ENCODE peak calls at places on chromosomes 13 and 19, in nine cellular contexts. K is body of pancreas; A is mucosa of descending colon; X is NCI-H2081 treated with DMSO at 0.1 percent for 48 hours; B is central memory CD4-positive, alpha-beta T cell; M is ecto neural progenitor cell; H is psoas muscle; E is Peyer's patch; R is fibroblast of the aortic adventitia. C is an unnamed sample.
A peak's percentile ranks its signal among the peaks of the same experiment; 100 is the strongest.

GRCh38 chr13:113746143-113746525 is 12.9 kb upstream of the TMEM255B start:
- DNase-seq in K (peak; percentile 5), B (no peak), R (no peak), X (no peak), A (peak; percentile 53), H (no peak), E (peak; percentile 66), M (no peak), C (no peak)

GRCh38 chr19:17332677-17333581 is 1.7 kb downstream of the ANO8 start:
- DNase-seq in R (peak; percentile 36), E (no peak), X (no peak), B (no peak), A (peak; percentile 51), H (no peak), K (peak; percentile 27), M (peak; percentile 67), C (no peak)

GRCh38 chr13:43333176-43333575 is 309.8 kb downstream of the DNAJC15 start:
- DNase-seq in H (no peak), B (no peak), E (no peak), M (no peak), X (peak; percentile 42), R (no peak), K (no peak), A (no peak), C (no peak)

GRCh38 chr13:23628765-23629565 is 58.8 kb downstream of the TNFRSF19 start:
- DNase-seq in K (no peak), X (no peak), M (no peak), H (no peak), E (no peak), B (no peak), R (peak; percentile 85), A (no peak), C (no peak)

GRCh38 chr19:36916991-36917390 is 859 bp downstream of the ZNF568 start:
- DNase-seq in B (no peak), H (no peak), M (no peak), E (no peak), X (no peak), K (no peak), A (no peak), R (peak; percentile 36), C (no peak)

GRCh38 chr13:44156294-44156658 is 217.3 kb upstream of the SERP2 start:
- DNase-seq in H (no peak), X (no peak), R (no peak), K (no peak), E (no peak), M (no peak), B (no peak), A (no peak), C (no peak)

GRCh38 chr13:23658929-23659541 is 88.8 kb downstream of the TNFRSF19 start:
- DNase-seq in X (no peak), R (no peak), H (peak; percentile 39), A (no peak), K (no peak), M (no peak), E (no peak), B (no peak), C (peak; percentile 74)

GRCh38 chr19:44356383-44357111 is at the start of gene ZNF112:
- DNase-seq in X (peak; percentile 86), E (peak; percentile 87), R (peak; percentile 95), K (peak; percentile 92), B (no peak), H (peak; percentile 80), M (peak; percentile 85), A (peak; percentile 87), C (peak; percentile 93)

GRCh38 chr13:33284016-33284415 is 1.5 kb downstream of the STARD13 start:
- DNase-seq in E (no peak), B (no peak), R (peak; percentile 45), A (no peak), H (no peak), X (no peak), M (no peak), K (no peak), C (no peak)

GRCh38 chr19:3868770-3869456 is at the start of gene ZFR2:
- DNase-seq in A (no peak), K (no peak), E (no peak), H (no peak), B (peak; percentile 4), M (peak; percentile 80), X (no peak), R (no peak), C (no peak)

GRCh38 chr13:50224534-50224933 is 209.3 kb downstream of the KCNRG start:
- DNase-seq in H (no peak), E (no peak), B (no peak), M (no peak), X (no peak), A (no peak), K (no peak), R (no peak), C (no peak)

GRCh38 chr19:18051887-18052286 is 34.8 kb downstream of the IL12RB1 start:
- DNase-seq in E (no peak), H (peak; percentile 58), R (no peak), A (peak; percentile 42), K (peak; percentile 59), X (no peak), B (no peak), M (no peak), C (peak; percentile 69)

GRCh38 chr13:34013061-34013460 is 195.1 kb downstream of the RFC3 start:
- DNase-seq in E (no peak), A (no peak), M (no peak), X (no peak), R (no peak), B (no peak), K (no peak), H (no peak), C (no peak)

GRCh38 chr13:78593129-78593528 is 10.2 kb downstream of the POU4F1 start:
- DNase-seq in E (no peak), M (no peak), A (no peak), R (no peak), K (no peak), X (no peak), B (no peak), H (no peak), C (no peak)

GRCh38 chr13:110331362-110331761 is 24.3 kb downstream of the COL4A2 start:
- DNase-seq in B (no peak), E (no peak), K (no peak), R (peak; percentile 50), M (no peak), A (no peak), H (no peak), X (no peak), C (peak; percentile 63)

GRCh38 chr19:48094843-48095203 is 15.8 kb downstream of the PLA2G4C start:
- DNase-seq in E (no peak), R (no peak), K (no peak), M (no peak), B (no peak), H (no peak), X (no peak), A (no peak), C (no peak)

GRCh38 chr13:111123221-111123620 is 8.1 kb downstream of the ARHGEF7 start:
- DNase-seq in A (no peak), K (no peak), E (no peak), B (no peak), R (no peak), M (no peak), X (no peak), H (no peak), C (no peak)

GRCh38 chr13:101511161-101511560 is 58.7 kb downstream of the ITGBL1 start:
- DNase-seq in H (no peak), M (no peak), R (no peak), E (no peak), X (no peak), B (no peak), A (no peak), K (no peak), C (no peak)

GRCh38 chr19:7647156-7647555 is 10.2 kb downstream of the STXBP2 start:
- DNase-seq in A (no peak), E (no peak), K (no peak), M (no peak), X (no peak), R (no peak), B (no peak), H (no peak), C (no peak)

GRCh38 chr19:39408392-39409206 is 2.0 kb downstream of the ZFP36 start:
- DNase-seq in A (peak; percentile 59), B (peak; percentile 61), R (peak; percentile 59), H (no peak), X (no peak), E (no peak), M (no peak), K (peak; percentile 61), C (peak; percentile 73)

GRCh38 chr13:39498471-39499114 is 104.4 kb downstream of the LHFPL6 start:
- DNase-seq in R (no peak), M (no peak), K (no peak), B (no peak), X (no peak), E (no peak), A (no peak), H (no peak), C (no peak)

GRCh38 chr19:16066611-16067104 is 9.6 kb upstream of the TPM4 start:
- DNase-seq in K (no peak), M (no peak), E (peak; percentile 67), X (no peak), B (peak; percentile 56), H (no peak), A (peak; percentile 83), R (peak; percentile 74), C (no peak)

GRCh38 chr13:20702530-20702929 is 969 bp upstream of the IL17D start:
- DNase-seq in K (no peak), X (no peak), H (no peak), R (peak; percentile 26), M (no peak), E (no peak), B (no peak), A (no peak), C (no peak)

GRCh38 chr19:40524133-40524549 is 52.5 kb upstream of the SHKBP1 start:
- DNase-seq in A (no peak), M (no peak), E (no peak), X (no peak), B (no peak), K (no peak), R (no peak), H (no peak), C (no peak)

GRCh38 chr13:50310734-50311133 is 295.5 kb downstream of the KCNRG start:
- DNase-seq in H (no peak), M (no peak), B (no peak), X (no peak), R (no peak), E (no peak), A (no peak), K (no peak), C (no peak)

GRCh38 chr13:41995946-41996345 is 35.0 kb upstream of the VWA8 start:
- DNase-seq in H (no peak), K (no peak), E (no peak), A (no peak), R (peak; percentile 58), X (no peak), M (no peak), B (no peak), C (no peak)

GRCh38 chr19:3062165-3063105 is at the start of gene TLE5:
- DNase-seq in R (no peak), M (peak; percentile 64), K (peak; percentile 85), A (peak; percentile 87), E (peak; percentile 87), H (peak; percentile 75), X (peak; percentile 8), B (peak; percentile 78), C (peak; percentile 84)

GRCh38 chr19:5955638-5955935 is 22.4 kb downstream of the RANBP3 start:
- DNase-seq in H (no peak), K (no peak), R (peak; percentile 65), E (no peak), M (no peak), X (no peak), B (no peak), A (no peak), C (no peak)

GRCh38 chr13:24168392-24168750 is 7.9 kb downstream of the SPATA13 start:
- DNase-seq in E (no peak), M (no peak), K (no peak), B (no peak), X (no peak), H (no peak), A (no peak), R (peak; percentile 31), C (no peak)

GRCh38 chr19:6393982-6394412 is 1.0 kb upstream of the GTF2F1 start:
- DNase-seq in A (no peak), X (no peak), H (no peak), E (no peak), K (no peak), R (no peak), B (no peak), M (no peak), C (no peak)

GRCh38 chr13:100513987-100514670 is 74.5 kb downstream of the GGACT start:
- DNase-seq in M (no peak), A (no peak), R (peak; percentile 54), X (peak; percentile 52), H (no peak), E (no peak), K (no peak), B (no peak), C (no peak)